ENCODE peak calls at places on chromosomes 7 and 10, in nine cellular contexts. One of them, this sample, is unnamed.

GRCh38 chr10:52318136-52318810 is 4.2 kb downstream of the DKK1 start:
- DNase-seq in globus pallidus: no peak
- DNase-seq in NCI-H2171: no peak
- DNase-seq in epithelial cell of esophagus: no peak
- DNase-seq in dermis microvascular lymphatic vessel endothelial cell: peak; percentile 40
- DNase-seq in endothelial cell: no peak
- DNase-seq in nephron progenitor cell: no peak
- DNase-seq in left ventricle myocardium inferior: no peak
- DNase-seq in cardiac fibroblast: peak; percentile 65
- DNase-seq in this sample: no peak

GRCh38 chr10:30459283-30459682 is 25.3 kb downstream of the MAP3K8 start:
- DNase-seq in globus pallidus: peak; percentile 34
- DNase-seq in NCI-H2171: no peak
- DNase-seq in epithelial cell of esophagus: no peak
- DNase-seq in dermis microvascular lymphatic vessel endothelial cell: no peak
- DNase-seq in endothelial cell: no peak
- DNase-seq in nephron progenitor cell: no peak
- DNase-seq in left ventricle myocardium inferior: peak; percentile 31
- DNase-seq in cardiac fibroblast: no peak
- DNase-seq in this sample: no peak

GRCh38 chr10:62738916-62739315 is 65.6 kb upstream of the ADO start:
- DNase-seq in globus pallidus: no peak
- DNase-seq in NCI-H2171: no peak
- DNase-seq in epithelial cell of esophagus: peak; percentile 58
- DNase-seq in dermis microvascular lymphatic vessel endothelial cell: no peak
- DNase-seq in endothelial cell: no peak
- DNase-seq in nephron progenitor cell: no peak
- DNase-seq in left ventricle myocardium inferior: no peak
- DNase-seq in cardiac fibroblast: no peak
- DNase-seq in this sample: no peak

GRCh38 chr10:131908151-131908550 is 7.3 kb downstream of the PPP2R2D start:
- DNase-seq in globus pallidus: no peak
- DNase-seq in NCI-H2171: no peak
- DNase-seq in epithelial cell of esophagus: no peak
- DNase-seq in dermis microvascular lymphatic vessel endothelial cell: no peak
- DNase-seq in endothelial cell: no peak
- DNase-seq in nephron progenitor cell: no peak
- DNase-seq in left ventricle myocardium inferior: no peak
- DNase-seq in cardiac fibroblast: no peak
- DNase-seq in this sample: no peak

GRCh38 chr10:133357293-133358151 is at the start of gene FUOM:
- DNase-seq in globus pallidus: no peak
- DNase-seq in NCI-H2171: peak; percentile 28
- DNase-seq in epithelial cell of esophagus: peak; percentile 43
- DNase-seq in dermis microvascular lymphatic vessel endothelial cell: peak; percentile 60
- DNase-seq in endothelial cell: peak; percentile 68
- DNase-seq in nephron progenitor cell: peak; percentile 77
- DNase-seq in left ventricle myocardium inferior: peak; percentile 55
- DNase-seq in cardiac fibroblast: no peak
- DNase-seq in this sample: peak; percentile 99

GRCh38 chr10:123704812-123705211 is 38.7 kb downstream of the GPR26 start:
- DNase-seq in globus pallidus: no peak
- DNase-seq in NCI-H2171: no peak
- DNase-seq in epithelial cell of esophagus: no peak
- DNase-seq in dermis microvascular lymphatic vessel endothelial cell: no peak
- DNase-seq in endothelial cell: no peak
- DNase-seq in nephron progenitor cell: no peak
- DNase-seq in left ventricle myocardium inferior: no peak
- DNase-seq in cardiac fibroblast: no peak
- DNase-seq in this sample: no peak

GRCh38 chr10:77165445-77166316 is 471.9 kb downstream of the KCNMA1 start:
- DNase-seq in globus pallidus: peak; percentile 53
- DNase-seq in NCI-H2171: peak; percentile 18
- DNase-seq in epithelial cell of esophagus: peak; percentile 76
- DNase-seq in dermis microvascular lymphatic vessel endothelial cell: peak; percentile 66
- DNase-seq in endothelial cell: peak; percentile 66
- DNase-seq in nephron progenitor cell: peak; percentile 60
- DNase-seq in left ventricle myocardium inferior: no peak
- DNase-seq in cardiac fibroblast: peak; percentile 84
- DNase-seq in this sample: peak; percentile 41

GRCh38 chr7:47405921-47406765 is 175.8 kb downstream of the TNS3 start:
- DNase-seq in globus pallidus: peak; percentile 20
- DNase-seq in NCI-H2171: peak; percentile 8
- DNase-seq in epithelial cell of esophagus: peak; percentile 87
- DNase-seq in dermis microvascular lymphatic vessel endothelial cell: peak; percentile 44
- DNase-seq in endothelial cell: no peak
- DNase-seq in nephron progenitor cell: no peak
- DNase-seq in left ventricle myocardium inferior: peak; percentile 79
- DNase-seq in cardiac fibroblast: peak; percentile 24
- DNase-seq in this sample: no peak

GRCh38 chr7:41880107-41880506 is 177.2 kb upstream of the INHBA start:
- DNase-seq in globus pallidus: peak; percentile 28
- DNase-seq in NCI-H2171: no peak
- DNase-seq in epithelial cell of esophagus: no peak
- DNase-seq in dermis microvascular lymphatic vessel endothelial cell: no peak
- DNase-seq in endothelial cell: no peak
- DNase-seq in nephron progenitor cell: no peak
- DNase-seq in left ventricle myocardium inferior: no peak
- DNase-seq in cardiac fibroblast: peak; percentile 89
- DNase-seq in this sample: no peak

GRCh38 chr7:2513702-2514101 is 5.9 kb upstream of the LFNG start:
- DNase-seq in globus pallidus: no peak
- DNase-seq in NCI-H2171: no peak
- DNase-seq in epithelial cell of esophagus: no peak
- DNase-seq in dermis microvascular lymphatic vessel endothelial cell: no peak
- DNase-seq in endothelial cell: no peak
- DNase-seq in nephron progenitor cell: no peak
- DNase-seq in left ventricle myocardium inferior: no peak
- DNase-seq in cardiac fibroblast: no peak
- DNase-seq in this sample: no peak

GRCh38 chr7:30427296-30428080 is 51.1 kb downstream of the NOD1 start:
- DNase-seq in globus pallidus: no peak
- DNase-seq in NCI-H2171: no peak
- DNase-seq in epithelial cell of esophagus: no peak
- DNase-seq in dermis microvascular lymphatic vessel endothelial cell: no peak
- DNase-seq in endothelial cell: no peak
- DNase-seq in nephron progenitor cell: no peak
- DNase-seq in left ventricle myocardium inferior: no peak
- DNase-seq in cardiac fibroblast: no peak
- DNase-seq in this sample: no peak

GRCh38 chr7:5452937-5453540 is 29.4 kb upstream of the TNRC18 start:
- DNase-seq in globus pallidus: peak; percentile 29
- DNase-seq in NCI-H2171: no peak
- DNase-seq in epithelial cell of esophagus: no peak
- DNase-seq in dermis microvascular lymphatic vessel endothelial cell: peak; percentile 52
- DNase-seq in endothelial cell: no peak
- DNase-seq in nephron progenitor cell: peak; percentile 44
- DNase-seq in left ventricle myocardium inferior: no peak
- DNase-seq in cardiac fibroblast: peak; percentile 76
- DNase-seq in this sample: no peak

GRCh38 chr7:73340514-73340913 is 12.6 kb downstream of the FKBP6 start:
- DNase-seq in globus pallidus: no peak
- DNase-seq in NCI-H2171: no peak
- DNase-seq in epithelial cell of esophagus: no peak
- DNase-seq in dermis microvascular lymphatic vessel endothelial cell: no peak
- DNase-seq in endothelial cell: no peak
- DNase-seq in nephron progenitor cell: no peak
- DNase-seq in left ventricle myocardium inferior: no peak
- DNase-seq in cardiac fibroblast: no peak
- DNase-seq in this sample: no peak

GRCh38 chr10:86520871-86521619 is 547 bp downstream of the WAPL start:
- DNase-seq in globus pallidus: no peak
- DNase-seq in NCI-H2171: no peak
- DNase-seq in epithelial cell of esophagus: peak; percentile 70
- DNase-seq in dermis microvascular lymphatic vessel endothelial cell: peak; percentile 35
- DNase-seq in endothelial cell: peak; percentile 50
- DNase-seq in nephron progenitor cell: peak; percentile 55
- DNase-seq in left ventricle myocardium inferior: peak; percentile 53
- DNase-seq in cardiac fibroblast: peak; percentile 68
- DNase-seq in this sample: peak; percentile 66

GRCh38 chr10:113511419-113511818 is 41.4 kb upstream of the HABP2 start:
- DNase-seq in globus pallidus: no peak
- DNase-seq in NCI-H2171: no peak
- DNase-seq in epithelial cell of esophagus: no peak
- DNase-seq in dermis microvascular lymphatic vessel endothelial cell: no peak
- DNase-seq in endothelial cell: no peak
- DNase-seq in nephron progenitor cell: no peak
- DNase-seq in left ventricle myocardium inferior: no peak
- DNase-seq in cardiac fibroblast: no peak
- DNase-seq in this sample: no peak

This sample was measured in GM20000.